ENCODE peak calls at places on chromosomes 4 and X, in ten cellular contexts. F is effector memory CD8-positive, alpha-beta T cell; R is Right ventricle myocardium inferior; K is body of pancreas; M is right lobe of liver; N is Right ventricle myocardium superior; D is RWPE2; X is DND-41; C is naive thymus-derived CD4-positive, alpha-beta T cell; E is PC-3. O is an unnamed sample.

GRCh38 chrX:9379697-9380551 is 84.9 kb upstream of the TBL1X start:
- ATAC-seq in F (no peak), R (no peak), K (no peak), M (no peak), N (no peak), D (peak; percentile 91), X (peak; percentile 53), C (no peak), E (peak; percentile 89), O (peak; percentile 73)

GRCh38 chr4:120400441-120400840 is 333.8 kb upstream of the MAD2L1 start:
- ATAC-seq in F (no peak), R (no peak), K (no peak), M (no peak), N (no peak), D (no peak), X (no peak), C (no peak), E (no peak), O (no peak)

GRCh38 chr4:156962551-156962974 is 9.0 kb downstream of the PDGFC start:
- ATAC-seq in F (no peak), R (peak; percentile 39), K (peak; percentile 47), M (peak; percentile 46), N (peak; percentile 60), D (peak; percentile 55), X (no peak), C (no peak), E (peak; percentile 58), O (peak; percentile 59)

GRCh38 chrX:136819026-136819425 is 38.3 kb upstream of the ARHGEF6 start:
- ATAC-seq in F (no peak), R (no peak), K (no peak), M (no peak), N (no peak), D (no peak), X (no peak), C (no peak), E (no peak), O (no peak)

GRCh38 chr4:185773419-185773818 is 38.6 kb downstream of the SORBS2 start:
- ATAC-seq in F (no peak), R (peak; percentile 74), K (peak; percentile 86), M (peak; percentile 79), N (peak; percentile 66), D (no peak), X (no peak), C (no peak), E (no peak), O (no peak)

GRCh38 chr4:110073045-110073845 is 125.2 kb downstream of the ELOVL6 start:
- ATAC-seq in F (no peak), R (peak; percentile 60), K (no peak), M (peak; percentile 93), N (peak; percentile 83), D (no peak), X (no peak), C (no peak), E (no peak), O (no peak)

GRCh38 chr4:79759793-79760192 is 313.2 kb downstream of the ANTXR2 start:
- ATAC-seq in F (no peak), R (no peak), K (no peak), M (no peak), N (no peak), D (no peak), X (no peak), C (no peak), E (no peak), O (no peak)

GRCh38 chr4:17168571-17168970 is 270.1 kb upstream of the LDB2 start:
- ATAC-seq in F (no peak), R (no peak), K (no peak), M (no peak), N (no peak), D (no peak), X (no peak), C (no peak), E (no peak), O (no peak)

GRCh38 chr4:152106113-152106763 is 345.4 kb upstream of the GATB start:
- ATAC-seq in F (peak; percentile 37), R (no peak), K (peak; percentile 69), M (peak; percentile 63), N (peak; percentile 41), D (peak; percentile 86), X (peak; percentile 61), C (peak; percentile 27), E (peak; percentile 72), O (peak; percentile 91)

GRCh38 chr4:5409980-5410618 is 298.3 kb downstream of the EVC2 start:
- ATAC-seq in F (no peak), R (no peak), K (no peak), M (peak; percentile 73), N (no peak), D (no peak), X (no peak), C (no peak), E (no peak), O (no peak)

GRCh38 chr4:18815779-18816173 is 794.2 kb upstream of the LCORL start:
- ATAC-seq in F (no peak), R (no peak), K (no peak), M (no peak), N (no peak), D (no peak), X (no peak), C (no peak), E (no peak), O (no peak)

GRCh38 chr4:113300384-113301011 is 251.0 kb downstream of the ANK2 start:
- ATAC-seq in F (no peak), R (peak; percentile 98), K (peak; percentile 50), M (no peak), N (peak; percentile 95), D (peak; percentile 85), X (no peak), C (no peak), E (peak; percentile 90), O (peak; percentile 83)

GRCh38 chr4:184280591-184281071 is 63.0 kb upstream of the ENPP6 start:
- ATAC-seq in F (no peak), R (no peak), K (no peak), M (no peak), N (no peak), D (no peak), X (no peak), C (no peak), E (no peak), O (peak; percentile 16)

GRCh38 chrX:16653424-16653823 is 3.5 kb downstream of the S100G start:
- ATAC-seq in F (no peak), R (no peak), K (no peak), M (no peak), N (no peak), D (no peak), X (no peak), C (no peak), E (peak; percentile 61), O (no peak)

GRCh38 chr4:111628437-111628836 is 516.8 kb upstream of the FAM241A start:
- ATAC-seq in F (no peak), R (no peak), K (no peak), M (no peak), N (no peak), D (no peak), X (no peak), C (no peak), E (no peak), O (no peak)

GRCh38 chrX:136847874-136848273 is 32.7 kb downstream of the RBMX start:
- ATAC-seq in F (no peak), R (no peak), K (no peak), M (no peak), N (no peak), D (no peak), X (no peak), C (no peak), E (no peak), O (no peak)

GRCh38 chr4:28073860-28074555 is 1213.4 kb downstream of the STIM2 start:
- ATAC-seq in F (no peak), R (no peak), K (no peak), M (no peak), N (no peak), D (no peak), X (no peak), C (no peak), E (no peak), O (no peak)

GRCh38 chrX:108217877-108218276 is 126.3 kb downstream of the ATG4A start:
- ATAC-seq in F (no peak), R (peak; percentile 81), K (no peak), M (no peak), N (peak; percentile 69), D (no peak), X (no peak), C (no peak), E (no peak), O (no peak)

GRCh38 chr4:119025440-119025839 is 110.2 kb upstream of the MYOZ2 start:
- ATAC-seq in F (no peak), R (no peak), K (no peak), M (no peak), N (peak; percentile 51), D (peak; percentile 88), X (no peak), C (peak; percentile 57), E (peak; percentile 89), O (peak; percentile 84)

GRCh38 chr4:142181021-142181420 is 544.6 kb downstream of the IL15 start:
- ATAC-seq in F (no peak), R (no peak), K (no peak), M (no peak), N (no peak), D (no peak), X (no peak), C (no peak), E (no peak), O (no peak)

GRCh38 chr4:73223258-73223651 is 35.3 kb downstream of the ANKRD17 start:
- ATAC-seq in F (no peak), R (peak; percentile 5), K (peak; percentile 11), M (no peak), N (peak; percentile 32), D (peak; percentile 17), X (peak; percentile 40), C (peak; percentile 9), E (peak; percentile 39), O (peak; percentile 30)

GRCh38 chrX:8748855-8749254 is 16.9 kb upstream of the ANOS1 start:
- ATAC-seq in F (no peak), R (no peak), K (no peak), M (peak; percentile 74), N (no peak), D (peak; percentile 46), X (peak; percentile 50), C (no peak), E (peak; percentile 73), O (no peak)

GRCh38 chr4:29467044-29467717 is 1253.0 kb upstream of the PCDH7 start:
- ATAC-seq in F (no peak), R (no peak), K (no peak), M (no peak), N (no peak), D (no peak), X (no peak), C (no peak), E (peak; percentile 79), O (no peak)

GRCh38 chr4:21656832-21657231 is 291.7 kb downstream of the KCNIP4 start:
- ATAC-seq in F (no peak), R (no peak), K (peak; percentile 40), M (peak; percentile 73), N (no peak), D (peak; percentile 93), X (no peak), C (no peak), E (no peak), O (peak; percentile 69)

GRCh38 chrX:10103023-10103422 is 53.8 kb upstream of the CLCN4 start:
- ATAC-seq in F (no peak), R (no peak), K (no peak), M (no peak), N (no peak), D (no peak), X (no peak), C (no peak), E (no peak), O (no peak)

GRCh38 chr4:140595065-140595464 is 26.3 kb upstream of the UCP1 start:
- ATAC-seq in F (no peak), R (no peak), K (peak; percentile 89), M (peak; percentile 99), N (peak; percentile 38), D (peak; percentile 96), X (no peak), C (peak; percentile 32), E (peak; percentile 96), O (peak; percentile 96)

GRCh38 chrX:153726286-153727107 is 1.8 kb downstream of the ABCD1 start:
- ATAC-seq in F (peak; percentile 24), R (peak; percentile 34), K (peak; percentile 3), M (peak; percentile 30), N (peak; percentile 26), D (no peak), X (peak; percentile 14), C (peak; percentile 14), E (peak; percentile 17), O (no peak)

GRCh38 chr4:102637391-102637790 is 123.4 kb downstream of the MANBA start:
- ATAC-seq in F (no peak), R (no peak), K (no peak), M (no peak), N (no peak), D (no peak), X (no peak), C (peak; percentile 24), E (no peak), O (no peak)

O was measured in esophagus mucosa.